ENCODE peak calls at places on chromosome 6, in four cellular contexts. F is prostate gland, C is ovary, I is AG09309. Z is an unnamed sample.

GRCh38 chr6:2915150-2915549 is 12.0 kb upstream of the SERPINB9 start:
- DNase-seq in I (no peak), F (no peak), C (no peak), Z (no peak)

GRCh38 chr6:104603108-104603745 is 256.5 kb downstream of the HACE1 start:
- DNase-seq in F (no peak), C (no peak), I (no peak), Z (no peak)

GRCh38 chr6:10383312-10384063 is 31.4 kb downstream of the TFAP2A start:
- DNase-seq in C (no peak), F (peak; percentile 41), I (no peak), Z (no peak)

GRCh38 chr6:41475164-41475563 is 71.0 kb upstream of the FOXP4 start:
- DNase-seq in F (no peak), C (no peak), I (no peak), Z (no peak)

GRCh38 chr6:163985710-163986109 is 571.2 kb downstream of the QKI start:
- DNase-seq in F (no peak), I (no peak), C (no peak), Z (no peak)

GRCh38 chr6:47161176-47161687 is 119.1 kb upstream of the ADGRF1 start:
- DNase-seq in I (peak; percentile 32), F (peak; percentile 67), C (no peak), Z (no peak)

GRCh38 chr6:151043944-151044343 is 178.4 kb downstream of the MTHFD1L start:
- DNase-seq in C (no peak), F (no peak), I (no peak), Z (no peak)

GRCh38 chr6:109513571-109514071 is 30.6 kb upstream of the ZBTB24 start:
- DNase-seq in I (peak; percentile 41), C (no peak), F (no peak), Z (no peak)

GRCh38 chr6:132683543-132683942 is 24.6 kb upstream of the TAAR1 start:
- DNase-seq in I (peak; percentile 66), C (no peak), F (no peak), Z (no peak)

GRCh38 chr6:153503810-153504209 is 372.7 kb upstream of the RGS17 start:
- DNase-seq in I (no peak), F (no peak), C (no peak), Z (no peak)

GRCh38 chr6:23454090-23454998 is 671.7 kb upstream of the NRSN1 start:
- DNase-seq in I (no peak), F (no peak), C (no peak), Z (no peak)

GRCh38 chr6:22372922-22373321 is 76.1 kb upstream of the PRL start:
- DNase-seq in I (no peak), F (no peak), C (no peak), Z (no peak)

GRCh38 chr6:170434821-170435155 is 118.3 kb downstream of the PSMB1 start:
- DNase-seq in I (no peak), C (no peak), F (no peak), Z (no peak)

GRCh38 chr6:159646731-159647130 is 46.3 kb downstream of the SOD2 start:
- DNase-seq in F (no peak), C (no peak), I (peak; percentile 24), Z (no peak)

GRCh38 chr6:113529191-113529590 is 328.0 kb upstream of the MARCKS start:
- DNase-seq in I (no peak), C (no peak), F (no peak), Z (no peak)

GRCh38 chr6:74431873-74432272 is 735.9 kb downstream of the CD109 start:
- DNase-seq in I (no peak), F (no peak), C (no peak), Z (no peak)

GRCh38 chr6:98272061-98272460 is 562.3 kb upstream of the POU3F2 start:
- DNase-seq in F (no peak), C (no peak), I (no peak), Z (no peak)

GRCh38 chr6:14799928-14800327 is 445.9 kb upstream of the JARID2 start:
- DNase-seq in I (no peak), C (peak; percentile 82), F (peak; percentile 16), Z (peak; percentile 60)

GRCh38 chr6:42088101-42088591 is 37.8 kb downstream of the TAF8 start:
- DNase-seq in I (no peak), F (no peak), C (no peak), Z (no peak)

GRCh38 chr6:35015996-35016395 is 125.1 kb downstream of the TCP11 start:
- DNase-seq in I (no peak), C (no peak), F (no peak), Z (no peak)

GRCh38 chr6:133040025-133040838 is 200.9 kb upstream of the EYA4 start:
- DNase-seq in F (no peak), C (no peak), I (no peak), Z (no peak)

GRCh38 chr6:152605342-152605741 is 31.8 kb downstream of the SYNE1 start:
- DNase-seq in F (no peak), I (no peak), C (no peak), Z (no peak)

GRCh38 chr6:20302702-20303251 is 90.5 kb upstream of the MBOAT1 start:
- DNase-seq in I (peak; percentile 18), F (no peak), C (no peak), Z (no peak)

GRCh38 chr6:35728663-35729348 is 8.0 kb upstream of the ARMC12 start:
- DNase-seq in C (peak; percentile 67), I (no peak), F (peak; percentile 92), Z (peak; percentile 54)

GRCh38 chr6:116387374-116387773 is 16.6 kb downstream of the DSE start:
- DNase-seq in C (no peak), F (no peak), I (no peak), Z (peak; percentile 27)